ENCODE peak calls at places on chromosomes 12 and 14, in eight cellular contexts. One of them, this sample, is unnamed.

GRCh38 chr12:52020539-52021336 is 14.0 kb downstream of the TAMALIN start:
- DNase-seq in esophagus muscularis mucosa: no peak
- DNase-seq in gastrocnemius medialis: no peak
- DNase-seq in endodermal cell: peak
- DNase-seq in cardiac muscle cell: peak
- DNase-seq in GM23338: peak
- DNase-seq in transverse colon: peak
- DNase-seq in colonic mucosa: no peak
- DNase-seq in this sample: peak

GRCh38 chr12:64042901-64043300 is 179.2 kb downstream of the KICS2 start:
- DNase-seq in esophagus muscularis mucosa: no peak
- DNase-seq in gastrocnemius medialis: no peak
- DNase-seq in endodermal cell: no peak
- DNase-seq in cardiac muscle cell: no peak
- DNase-seq in GM23338: no peak
- DNase-seq in transverse colon: no peak
- DNase-seq in colonic mucosa: no peak
- DNase-seq in this sample: no peak

GRCh38 chr14:29687071-29687765 is 240.4 kb downstream of the PRKD1 start:
- DNase-seq in esophagus muscularis mucosa: no peak
- DNase-seq in gastrocnemius medialis: no peak
- DNase-seq in endodermal cell: no peak
- DNase-seq in cardiac muscle cell: no peak
- DNase-seq in GM23338: no peak
- DNase-seq in transverse colon: no peak
- DNase-seq in colonic mucosa: no peak
- DNase-seq in this sample: no peak

GRCh38 chr12:102992297-102992696 is 34.8 kb downstream of the ASCL1 start:
- DNase-seq in esophagus muscularis mucosa: no peak
- DNase-seq in gastrocnemius medialis: no peak
- DNase-seq in endodermal cell: no peak
- DNase-seq in cardiac muscle cell: no peak
- DNase-seq in GM23338: no peak
- DNase-seq in transverse colon: no peak
- DNase-seq in colonic mucosa: no peak
- DNase-seq in this sample: no peak

GRCh38 chr12:88579941-88580871 is at the start of gene KITLG:
- DNase-seq in esophagus muscularis mucosa: peak
- DNase-seq in gastrocnemius medialis: peak
- DNase-seq in endodermal cell: peak
- DNase-seq in cardiac muscle cell: peak
- DNase-seq in GM23338: peak
- DNase-seq in transverse colon: peak
- DNase-seq in colonic mucosa: peak
- DNase-seq in this sample: peak

GRCh38 chr14:89911018-89911919 is 43.3 kb downstream of the EFCAB11 start:
- DNase-seq in esophagus muscularis mucosa: no peak
- DNase-seq in gastrocnemius medialis: no peak
- DNase-seq in endodermal cell: peak
- DNase-seq in cardiac muscle cell: peak
- DNase-seq in GM23338: peak
- DNase-seq in transverse colon: peak
- DNase-seq in colonic mucosa: peak
- DNase-seq in this sample: peak

GRCh38 chr12:105861232-105861631 is 277.5 kb downstream of the NUAK1 start:
- DNase-seq in esophagus muscularis mucosa: no peak
- DNase-seq in gastrocnemius medialis: no peak
- DNase-seq in endodermal cell: no peak
- DNase-seq in cardiac muscle cell: no peak
- DNase-seq in GM23338: no peak
- DNase-seq in transverse colon: no peak
- DNase-seq in colonic mucosa: no peak
- DNase-seq in this sample: no peak

GRCh38 chr12:83573676-83574075 is 887.0 kb downstream of the TMTC2 start:
- DNase-seq in esophagus muscularis mucosa: no peak
- DNase-seq in gastrocnemius medialis: peak
- DNase-seq in endodermal cell: no peak
- DNase-seq in cardiac muscle cell: no peak
- DNase-seq in GM23338: no peak
- DNase-seq in transverse colon: no peak
- DNase-seq in colonic mucosa: no peak
- DNase-seq in this sample: no peak

GRCh38 chr12:11826607-11827006 is 177.1 kb downstream of the ETV6 start:
- DNase-seq in esophagus muscularis mucosa: no peak
- DNase-seq in gastrocnemius medialis: no peak
- DNase-seq in endodermal cell: peak
- DNase-seq in cardiac muscle cell: no peak
- DNase-seq in GM23338: no peak
- DNase-seq in transverse colon: no peak
- DNase-seq in colonic mucosa: no peak
- DNase-seq in this sample: peak

GRCh38 chr14:99604766-99605298 is 825 bp upstream of the CCDC85C start:
- DNase-seq in esophagus muscularis mucosa: no peak
- DNase-seq in gastrocnemius medialis: peak
- DNase-seq in endodermal cell: no peak
- DNase-seq in cardiac muscle cell: peak
- DNase-seq in GM23338: peak
- DNase-seq in transverse colon: peak
- DNase-seq in colonic mucosa: no peak
- DNase-seq in this sample: peak

GRCh38 chr12:64616221-64616620 is 5.9 kb downstream of the RASSF3 start:
- DNase-seq in esophagus muscularis mucosa: no peak
- DNase-seq in gastrocnemius medialis: no peak
- DNase-seq in endodermal cell: peak
- DNase-seq in cardiac muscle cell: no peak
- DNase-seq in GM23338: no peak
- DNase-seq in transverse colon: no peak
- DNase-seq in colonic mucosa: no peak
- DNase-seq in this sample: no peak

GRCh38 chr12:109844983-109845841 is 12.0 kb upstream of the TRPV4 start:
- DNase-seq in esophagus muscularis mucosa: no peak
- DNase-seq in gastrocnemius medialis: peak
- DNase-seq in endodermal cell: peak
- DNase-seq in cardiac muscle cell: peak
- DNase-seq in GM23338: peak
- DNase-seq in transverse colon: peak
- DNase-seq in colonic mucosa: peak
- DNase-seq in this sample: peak
- H3K4me3 ChIP-seq in esophagus muscularis mucosa: peak
- H3K4me3 ChIP-seq in gastrocnemius medialis: peak
- H3K4me3 ChIP-seq in endodermal cell: peak
- H3K4me3 ChIP-seq in cardiac muscle cell: no peak
- H3K4me3 ChIP-seq in GM23338: peak
- H3K4me3 ChIP-seq in transverse colon: no peak
- H3K4me3 ChIP-seq in colonic mucosa: peak
- H3K4me3 ChIP-seq in this sample: peak

GRCh38 chr12:109763201-109763841 is 49.7 kb downstream of the FAM222A start:
- DNase-seq in esophagus muscularis mucosa: no peak
- DNase-seq in gastrocnemius medialis: no peak
- DNase-seq in endodermal cell: peak
- DNase-seq in cardiac muscle cell: no peak
- DNase-seq in GM23338: no peak
- DNase-seq in transverse colon: peak
- DNase-seq in colonic mucosa: peak
- DNase-seq in this sample: no peak

GRCh38 chr12:109762673-109763191 is 49.1 kb downstream of the FAM222A start:
- DNase-seq in esophagus muscularis mucosa: no peak
- DNase-seq in gastrocnemius medialis: no peak
- DNase-seq in endodermal cell: peak
- DNase-seq in cardiac muscle cell: no peak
- DNase-seq in GM23338: no peak
- DNase-seq in transverse colon: no peak
- DNase-seq in colonic mucosa: no peak
- DNase-seq in this sample: no peak

GRCh38 chr12:109765493-109765810 is 51.8 kb downstream of the FAM222A start:
- DNase-seq in esophagus muscularis mucosa: no peak
- DNase-seq in gastrocnemius medialis: no peak
- DNase-seq in endodermal cell: no peak
- DNase-seq in cardiac muscle cell: no peak
- DNase-seq in GM23338: no peak
- DNase-seq in transverse colon: no peak
- DNase-seq in colonic mucosa: no peak
- DNase-seq in this sample: no peak

GRCh38 chr12:109764776-109765492 is 51.3 kb downstream of the FAM222A start:
- DNase-seq in esophagus muscularis mucosa: no peak
- DNase-seq in gastrocnemius medialis: no peak
- DNase-seq in endodermal cell: peak
- DNase-seq in cardiac muscle cell: no peak
- DNase-seq in GM23338: no peak
- DNase-seq in transverse colon: no peak
- DNase-seq in colonic mucosa: no peak
- DNase-seq in this sample: no peak

DNA sequence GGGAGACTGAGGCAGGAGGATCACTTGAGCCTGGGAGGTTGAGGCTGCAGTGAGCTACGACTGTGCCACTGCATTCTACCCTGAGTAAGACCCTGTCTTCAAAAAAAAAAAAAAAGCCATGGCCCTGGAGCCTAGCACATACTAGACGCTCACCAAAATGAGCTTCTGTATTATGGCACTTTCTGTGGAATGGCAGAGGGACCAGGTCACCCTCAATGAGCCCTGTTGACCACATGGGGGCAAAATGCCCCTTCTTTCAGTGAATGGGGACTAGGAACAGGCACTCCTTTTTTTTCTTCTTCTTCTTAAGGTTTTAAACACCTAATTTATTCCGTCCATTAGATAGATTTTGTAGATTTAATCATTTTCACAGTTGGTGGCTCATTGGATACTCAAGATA is 50.5 kb downstream of the FAM222A start:
- DNase-seq in esophagus muscularis mucosa: no peak
- DNase-seq in gastrocnemius medialis: no peak
- DNase-seq in endodermal cell: peak
- DNase-seq in cardiac muscle cell: no peak
- DNase-seq in GM23338: peak
- DNase-seq in transverse colon: no peak
- DNase-seq in colonic mucosa: no peak
- DNase-seq in this sample: peak
- TF ChIP-seq CTCF in esophagus muscularis mucosa: no peak
- TF ChIP-seq CTCF in gastrocnemius medialis: no peak
- TF ChIP-seq CTCF in endodermal cell: peak
- TF ChIP-seq CTCF in cardiac muscle cell: no peak
- TF ChIP-seq CTCF in GM23338: peak
- TF ChIP-seq CTCF in transverse colon: no peak
- TF ChIP-seq CTCF in colonic mucosa: no peak
- TF ChIP-seq CTCF in this sample: peak

GRCh38 chr14:95432152-95433093 is 84.0 kb downstream of the SYNE3 start:
- DNase-seq in esophagus muscularis mucosa: no peak
- DNase-seq in gastrocnemius medialis: no peak
- DNase-seq in endodermal cell: peak
- DNase-seq in cardiac muscle cell: peak
- DNase-seq in GM23338: peak
- DNase-seq in transverse colon: peak
- DNase-seq in colonic mucosa: peak
- DNase-seq in this sample: peak
- H3K27ac ChIP-seq in esophagus muscularis mucosa: no peak
- H3K27ac ChIP-seq in gastrocnemius medialis: no peak
- H3K27ac ChIP-seq in endodermal cell: no peak
- H3K27ac ChIP-seq in cardiac muscle cell: no peak
- H3K27ac ChIP-seq in GM23338: no peak
- H3K27ac ChIP-seq in transverse colon: no peak
- H3K27ac ChIP-seq in colonic mucosa: no peak
- H3K27ac ChIP-seq in this sample: no peak

GRCh38 chr14:87992349-87992719 is 648 bp downstream of the GALC start:
- DNase-seq in esophagus muscularis mucosa: no peak
- DNase-seq in gastrocnemius medialis: peak
- DNase-seq in endodermal cell: no peak
- DNase-seq in cardiac muscle cell: no peak
- DNase-seq in GM23338: peak
- DNase-seq in transverse colon: no peak
- DNase-seq in colonic mucosa: peak
- DNase-seq in this sample: peak
- H3K4me3 ChIP-seq in esophagus muscularis mucosa: peak
- H3K4me3 ChIP-seq in gastrocnemius medialis: peak
- H3K4me3 ChIP-seq in endodermal cell: peak
- H3K4me3 ChIP-seq in cardiac muscle cell: peak
- H3K4me3 ChIP-seq in GM23338: peak
- H3K4me3 ChIP-seq in transverse colon: peak
- H3K4me3 ChIP-seq in colonic mucosa: peak
- H3K4me3 ChIP-seq in this sample: peak